ENCODE peak calls at places on chromosomes 2 and 18, in six cellular contexts. X is HCT116, C is fibroblast of lung, Y is colonic mucosa, V is astrocyte, T is H9. R is an unnamed sample.

GRCh38 chr2:70890469-70891065 is 45.1 kb upstream of the ATP6V1B1 start:
- DNase-seq in C (no peak), V (no peak), X (no peak), Y (no peak), T (no peak), R (no peak)

GRCh38 chr2:41806286-41806685 is 241.5 kb upstream of the PKDCC start:
- DNase-seq in T (no peak), V (no peak), X (no peak), C (no peak), Y (no peak), R (no peak)

GRCh38 chr2:153601812-153602211 is 123.2 kb upstream of the RPRM start:
- DNase-seq in T (no peak), C (no peak), V (no peak), Y (no peak), X (no peak), R (no peak)

GRCh38 chr18:6891788-6892187 is 162.3 kb downstream of the ARHGAP28 start:
- DNase-seq in X (no peak), Y (no peak), V (no peak), T (no peak), C (no peak), R (no peak)

GRCh38 chr2:154194917-154195643 is 323.4 kb downstream of the GALNT13 start:
- DNase-seq in V (no peak), T (no peak), Y (no peak), X (no peak), C (no peak), R (no peak)

GRCh38 chr2:67241453-67241852 is 155.7 kb upstream of the ETAA1 start:
- DNase-seq in T (no peak), X (no peak), V (no peak), Y (no peak), C (no peak), R (no peak)

GRCh38 chr2:183283176-183283575 is 158.9 kb downstream of the NUP35 start:
- DNase-seq in V (no peak), Y (no peak), C (no peak), X (no peak), T (no peak), R (no peak)

GRCh38 chr2:136022747-136023146 is 37.3 kb upstream of the DARS1 start:
- DNase-seq in Y (no peak), T (no peak), C (no peak), X (no peak), V (no peak), R (no peak)

GRCh38 chr2:63589148-63589972 is 597 bp downstream of the MDH1 start:
- DNase-seq in X (no peak), V (no peak), Y (no peak), T (no peak), C (no peak), R (no peak)

GRCh38 chr2:159094173-159094737 is 125.8 kb downstream of the TANC1 start:
- DNase-seq in T (no peak), X (no peak), C (peak; percentile 89), Y (peak; percentile 81), V (peak; percentile 83), R (peak; percentile 87)

GRCh38 chr2:204860249-204860648 is 315.0 kb downstream of the PARD3B start:
- DNase-seq in V (no peak), Y (no peak), C (peak; percentile 19), X (no peak), T (no peak), R (no peak)

GRCh38 chr2:69796199-69796598 is 33.3 kb upstream of the GMCL1 start:
- DNase-seq in T (no peak), V (no peak), Y (no peak), X (no peak), C (no peak), R (no peak)

GRCh38 chr2:192236136-192236535 is 41.4 kb upstream of the TMEFF2 start:
- DNase-seq in V (peak; percentile 78), Y (no peak), C (peak; percentile 66), X (no peak), T (no peak), R (no peak)

GRCh38 chr18:74551936-74552555 is 17.7 kb downstream of the CNDP1 start:
- DNase-seq in C (peak; percentile 83), Y (peak; percentile 90), T (peak; percentile 82), V (peak; percentile 51), X (peak; percentile 72), R (peak; percentile 84)

GRCh38 chr2:104889261-104890091 is 35.6 kb downstream of the POU3F3 start:
- DNase-seq in Y (peak; percentile 88), T (peak; percentile 50), X (no peak), C (no peak), V (no peak), R (peak; percentile 86)

GRCh38 chr2:44705356-44705755 is 236.1 kb upstream of the SIX3 start:
- DNase-seq in V (no peak), T (no peak), C (no peak), Y (no peak), X (no peak), R (no peak)

GRCh38 chr2:219578811-219579210 is 6.7 kb downstream of the INHA start:
- DNase-seq in C (peak; percentile 76), Y (no peak), V (no peak), T (no peak), X (no peak), R (no peak)

GRCh38 chr18:36411745-36412168 is 114.2 kb downstream of the FHOD3 start:
- DNase-seq in C (peak; percentile 3), V (no peak), Y (no peak), T (peak; percentile 78), X (peak; percentile 50), R (no peak)

GRCh38 chr2:135850811-135851668 is 14.1 kb upstream of the LCT start:
- DNase-seq in Y (no peak), X (no peak), C (no peak), T (no peak), V (no peak), R (no peak)

GRCh38 chr18:34773961-34774754 is 64.1 kb downstream of the DTNA start:
- DNase-seq in X (no peak), T (no peak), C (peak; percentile 35), Y (no peak), V (peak; percentile 69), R (peak; percentile 81)

GRCh38 chr2:230921806-230922595 is 3.0 kb downstream of the GPR55 start:
- DNase-seq in T (peak; percentile 21), X (no peak), C (no peak), Y (no peak), V (no peak), R (no peak)

GRCh38 chr18:56162871-56163270 is 475.5 kb downstream of the TXNL1 start:
- DNase-seq in Y (no peak), C (no peak), V (peak; percentile 42), X (no peak), T (no peak), R (no peak)

GRCh38 chr2:50492452-50492851 is 539.5 kb downstream of the NRXN1 start:
- DNase-seq in T (peak; percentile 43), C (peak; percentile 58), X (peak; percentile 35), V (peak; percentile 29), Y (peak; percentile 24), R (no peak)

GRCh38 chr2:217972490-217972889 is 30.3 kb downstream of the TNS1 start:
- DNase-seq in T (no peak), V (no peak), C (peak; percentile 36), X (no peak), Y (no peak), R (no peak)

GRCh38 chr2:241739177-241739576 is 4.7 kb downstream of the D2HGDH start:
- DNase-seq in V (no peak), Y (no peak), C (no peak), T (peak; percentile 20), X (no peak), R (no peak)

GRCh38 chr2:9692392-9693137 is 61.8 kb upstream of the YWHAQ start:
- DNase-seq in Y (no peak), C (peak; percentile 30), X (no peak), T (peak; percentile 60), V (no peak), R (no peak)

GRCh38 chr2:74740395-74741075 is 86.5 kb downstream of the SEMA4F start:
- DNase-seq in T (peak; percentile 42), C (peak; percentile 91), V (peak; percentile 92), Y (peak; percentile 85), X (peak; percentile 95), R (peak; percentile 70)
- H3K9ac ChIP-seq in T (no peak overlapping the region), C (no peak overlapping the region), V (peak overlapping the region; percentile 4), Y (no peak overlapping the region), X (peak overlapping the region; percentile 35), R (no peak overlapping the region)

DNA sequence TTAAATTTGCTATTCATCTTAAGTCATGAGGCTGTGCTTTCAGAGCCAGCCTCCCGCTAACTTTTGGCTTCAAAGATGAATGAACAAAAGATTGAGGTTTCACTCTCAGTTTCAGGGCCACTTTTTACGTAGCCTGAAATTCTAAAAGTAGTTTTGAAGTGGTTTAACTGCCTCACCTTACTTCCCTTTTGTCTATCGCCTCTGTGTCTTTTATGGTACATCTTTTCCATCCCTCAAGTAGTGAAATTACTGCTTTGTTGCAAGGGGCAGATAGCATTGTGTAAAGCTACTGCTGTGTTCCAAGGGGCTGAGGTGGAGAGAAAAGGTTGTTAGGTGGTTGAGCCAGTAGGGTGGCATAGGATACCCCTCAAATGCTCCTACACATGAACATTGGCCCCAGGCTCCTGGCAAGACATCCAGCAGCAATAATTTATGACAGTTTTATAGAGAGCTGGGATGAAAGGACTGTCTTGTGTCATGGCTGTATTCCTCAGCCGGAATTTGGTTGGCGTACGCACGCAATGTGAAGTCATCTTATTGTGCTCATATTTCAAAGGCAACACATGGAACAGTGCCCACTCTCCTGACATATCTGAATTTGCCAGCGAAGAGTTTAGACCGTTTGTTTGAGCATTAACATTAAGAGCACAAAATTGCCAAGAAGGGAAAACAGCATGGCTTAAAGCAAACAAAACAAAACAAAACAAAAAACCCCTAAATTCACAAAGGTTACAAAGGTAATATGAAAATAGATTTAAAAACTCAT is 32.2 kb downstream of the QPCT start:
- DNase-seq in V (peak; percentile 94), X (peak; percentile 60), C (peak; percentile 94), Y (no peak), T (no peak), R (no peak)
- H3K9ac ChIP-seq in V (peak overlapping the region; percentile 47), X (peak overlapping the region; percentile 24), C (no peak overlapping the region), Y (no peak overlapping the region), T (no peak overlapping the region), R (no peak overlapping the region)

DNA sequence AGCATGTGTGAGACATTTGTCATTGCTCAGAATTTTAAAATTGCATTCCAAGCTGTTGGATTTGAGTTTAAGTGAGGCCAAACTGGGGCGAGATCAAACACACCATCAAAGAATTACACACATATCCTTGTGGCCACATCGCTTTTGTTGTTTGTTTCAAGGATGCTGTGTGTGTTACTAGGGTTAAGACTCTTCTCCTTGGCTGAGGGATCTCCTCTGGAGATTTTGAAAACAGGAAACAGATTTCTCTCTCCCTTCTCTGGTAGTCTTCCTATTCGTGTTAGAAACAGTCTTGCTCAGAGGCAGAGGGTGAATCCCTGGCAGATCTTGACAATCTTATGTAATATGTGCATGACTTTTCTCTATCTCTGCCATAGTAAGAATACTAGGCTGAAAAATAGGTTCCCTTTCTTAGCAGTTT is 101.6 kb downstream of the XRCC5 start:
- DNase-seq in T (no peak), C (no peak), Y (no peak), X (no peak), V (no peak), R (no peak)
- H3K9ac ChIP-seq in T (no peak overlapping the region), C (no peak overlapping the region), Y (no peak overlapping the region), X (no peak overlapping the region), V (no peak overlapping the region), R (no peak overlapping the region)

DNA sequence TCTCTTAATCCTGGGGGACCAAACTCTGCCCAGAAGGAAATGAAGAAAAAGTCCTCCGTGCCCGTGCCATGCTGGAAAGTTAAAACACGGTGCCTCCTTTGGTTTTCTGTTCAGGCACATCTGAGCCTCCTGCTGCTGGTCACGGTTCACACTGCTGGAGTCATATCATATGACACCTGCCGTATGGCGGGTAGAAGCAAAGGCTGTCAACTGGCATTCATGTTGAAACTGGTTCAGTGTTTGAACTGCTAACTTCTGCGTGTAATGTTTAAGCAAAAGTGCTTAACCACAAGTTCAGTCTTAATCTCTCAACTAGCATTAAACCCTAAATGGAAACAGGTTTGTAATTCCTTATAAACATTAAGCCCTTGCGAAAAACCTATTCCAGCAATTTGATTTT is 3.1 kb downstream of the STK39 start:
- DNase-seq in T (no peak), Y (peak; percentile 68), X (no peak), V (no peak), C (peak; percentile 11), R (no peak)
- H3K9ac ChIP-seq in T (no peak overlapping the region), Y (no peak overlapping the region), X (no peak overlapping the region), V (no peak overlapping the region), C (no peak overlapping the region), R (no peak overlapping the region)

R was measured in kidney.